ENCODE peak calls at places on chromosomes 7 and 10, in six cellular contexts. B is activated T-cell treated with anti-CD3 and anti-CD28 coated beads, Interleukin-2, amount 50 U/mL, for 4 hours; C is left ventricle myocardium superior; D is stimulated activated effector memory CD8-positive, alpha-beta T cell treated with anti-CD3 and anti-CD28 coated beads, Interleukin-12 subunit alpha, Interleukin-12 subunit beta, amount 100 ng/mL, for 72 hours; H is CD8-positive, alpha-beta T cell; J is activated CD8-positive, alpha-beta T cell treated with anti-CD3 and anti-CD28 coated beads, Interleukin-2, amount 10 ng/mL, durations not matched to agents 7 days and 5 days. A is an unnamed sample.

GRCh38 chr10:126373982-126374381 is 14.3 kb downstream of the ADAM12 start:
- ATAC-seq in B (no peak), C (no peak), D (no peak), H (no peak), J (no peak), A (no peak)

GRCh38 chr7:106622654-106623314 is 38.2 kb downstream of the CCDC71L start:
- ATAC-seq in B (no peak), C (no peak), D (no peak), H (no peak), J (no peak), A (no peak)

GRCh38 chr7:30907527-30908267 is 4.0 kb upstream of the AQP1 start:
- ATAC-seq in B (no peak), C (peak), D (no peak), H (no peak), J (no peak), A (no peak)

GRCh38 chr10:17171131-17171530 is 30.3 kb downstream of the TRDMT1 start:
- ATAC-seq in B (no peak), C (no peak), D (no peak), H (no peak), J (no peak), A (no peak)

GRCh38 chr10:133058267-133059092 is 29.2 kb upstream of the ADGRA1 start:
- ATAC-seq in B (no peak), C (no peak), D (no peak), H (no peak), J (peak), A (no peak)

GRCh38 chr7:11332865-11333228 is 359.2 kb downstream of the PHF14 start:
- ATAC-seq in B (no peak), C (no peak), D (peak), H (no peak), J (no peak), A (peak)

GRCh38 chr10:117413928-117414618 is 38.8 kb upstream of the PDZD8 start:
- ATAC-seq in B (no peak), C (no peak), D (no peak), H (no peak), J (no peak), A (no peak)

GRCh38 chr7:106887376-106887775 is 22.3 kb downstream of the PIK3CG start:
- ATAC-seq in B (peak), C (no peak), D (peak), H (no peak), J (no peak), A (peak)

GRCh38 chr10:100325164-100325563 is 4.9 kb downstream of the PKD2L1 start:
- ATAC-seq in B (no peak), C (no peak), D (no peak), H (no peak), J (no peak), A (no peak)

A was measured in activated T-helper 17 cell treated with anti-CD3 and anti-CD28 coated beads, Interleukin-2, amount 50 U/mL, for 72 hours.